ENCODE peak calls at places on chromosome 1, in ten cellular contexts. One of them, this sample, is unnamed.

GRCh38 chr1:180912801-180913616 is at the start of gene KIAA1614:
- DNase-seq in activated T-helper 1 cell treated with Interleukin-2 at 50 U/mL for 16 hours: no peak
- DNase-seq in stimulated activated naive CD8-positive, alpha-beta T cell treated with anti-CD3 and anti-CD28 coated beads, Interleukin-15, Interleukin-2, amounts not matched to agents 100 U/mL and 50 U/mL, for 24 hours: no peak
- DNase-seq in T-helper 1 cell: no peak
- DNase-seq in hippocampal formation: peak
- DNase-seq in ascending aorta: peak
- DNase-seq in GM13977: peak
- DNase-seq in activated CD8-positive, alpha-beta memory T cell treated with anti-CD3 and anti-CD28 coated beads for 1 hour: no peak
- DNase-seq in B cell: no peak
- DNase-seq in pancreas: no peak
- DNase-seq in this sample: peak

GRCh38 chr1:201461193-201461657 is 7.8 kb downstream of the PHLDA3 start:
- DNase-seq in activated CD8-positive, alpha-beta memory T cell treated with anti-CD3 and anti-CD28 coated beads for 1 hour: no peak
- DNase-seq in T-helper 1 cell: no peak
- DNase-seq in GM13977: no peak
- DNase-seq in ascending aorta: peak
- DNase-seq in stimulated activated naive CD8-positive, alpha-beta T cell treated with anti-CD3 and anti-CD28 coated beads, Interleukin-15, Interleukin-2, amounts not matched to agents 100 U/mL and 50 U/mL, for 24 hours: no peak
- DNase-seq in pancreas: no peak
- DNase-seq in B cell: no peak
- DNase-seq in activated T-helper 1 cell treated with Interleukin-2 at 50 U/mL for 16 hours: no peak
- DNase-seq in hippocampal formation: no peak
- DNase-seq in this sample: peak

GRCh38 chr1:242847390-242847993 is 323.0 kb upstream of the PLD5 start:
- DNase-seq in activated T-helper 1 cell treated with Interleukin-2 at 50 U/mL for 16 hours: no peak
- DNase-seq in hippocampal formation: no peak
- DNase-seq in ascending aorta: no peak
- DNase-seq in T-helper 1 cell: no peak
- DNase-seq in stimulated activated naive CD8-positive, alpha-beta T cell treated with anti-CD3 and anti-CD28 coated beads, Interleukin-15, Interleukin-2, amounts not matched to agents 100 U/mL and 50 U/mL, for 24 hours: no peak
- DNase-seq in GM13977: no peak
- DNase-seq in pancreas: no peak
- DNase-seq in activated CD8-positive, alpha-beta memory T cell treated with anti-CD3 and anti-CD28 coated beads for 1 hour: no peak
- DNase-seq in B cell: peak
- DNase-seq in this sample: peak

GRCh38 chr1:220966874-220967631 is 87.8 kb downstream of the HLX start:
- DNase-seq in GM13977: no peak
- DNase-seq in activated T-helper 1 cell treated with Interleukin-2 at 50 U/mL for 16 hours: no peak
- DNase-seq in T-helper 1 cell: no peak
- DNase-seq in activated CD8-positive, alpha-beta memory T cell treated with anti-CD3 and anti-CD28 coated beads for 1 hour: no peak
- DNase-seq in hippocampal formation: no peak
- DNase-seq in pancreas: no peak
- DNase-seq in ascending aorta: no peak
- DNase-seq in B cell: no peak
- DNase-seq in stimulated activated naive CD8-positive, alpha-beta T cell treated with anti-CD3 and anti-CD28 coated beads, Interleukin-15, Interleukin-2, amounts not matched to agents 100 U/mL and 50 U/mL, for 24 hours: no peak
- DNase-seq in this sample: no peak

GRCh38 chr1:37723390-37724078 is 31.2 kb downstream of the CDCA8 start:
- DNase-seq in activated T-helper 1 cell treated with Interleukin-2 at 50 U/mL for 16 hours: no peak
- DNase-seq in pancreas: no peak
- DNase-seq in GM13977: no peak
- DNase-seq in hippocampal formation: no peak
- DNase-seq in stimulated activated naive CD8-positive, alpha-beta T cell treated with anti-CD3 and anti-CD28 coated beads, Interleukin-15, Interleukin-2, amounts not matched to agents 100 U/mL and 50 U/mL, for 24 hours: no peak
- DNase-seq in T-helper 1 cell: no peak
- DNase-seq in activated CD8-positive, alpha-beta memory T cell treated with anti-CD3 and anti-CD28 coated beads for 1 hour: no peak
- DNase-seq in B cell: no peak
- DNase-seq in ascending aorta: no peak
- DNase-seq in this sample: peak

GRCh38 chr1:50139339-50139738 is 30.6 kb downstream of the ELAVL4 start:
- DNase-seq in B cell: no peak
- DNase-seq in ascending aorta: no peak
- DNase-seq in hippocampal formation: no peak
- DNase-seq in stimulated activated naive CD8-positive, alpha-beta T cell treated with anti-CD3 and anti-CD28 coated beads, Interleukin-15, Interleukin-2, amounts not matched to agents 100 U/mL and 50 U/mL, for 24 hours: no peak
- DNase-seq in T-helper 1 cell: no peak
- DNase-seq in activated T-helper 1 cell treated with Interleukin-2 at 50 U/mL for 16 hours: no peak
- DNase-seq in pancreas: no peak
- DNase-seq in GM13977: no peak
- DNase-seq in activated CD8-positive, alpha-beta memory T cell treated with anti-CD3 and anti-CD28 coated beads for 1 hour: no peak
- DNase-seq in this sample: no peak

GRCh38 chr1:156413310-156414246 is 44.6 kb downstream of the RHBG start:
- DNase-seq in pancreas: no peak
- DNase-seq in B cell: no peak
- DNase-seq in activated CD8-positive, alpha-beta memory T cell treated with anti-CD3 and anti-CD28 coated beads for 1 hour: no peak
- DNase-seq in hippocampal formation: peak
- DNase-seq in stimulated activated naive CD8-positive, alpha-beta T cell treated with anti-CD3 and anti-CD28 coated beads, Interleukin-15, Interleukin-2, amounts not matched to agents 100 U/mL and 50 U/mL, for 24 hours: no peak
- DNase-seq in GM13977: no peak
- DNase-seq in T-helper 1 cell: no peak
- DNase-seq in ascending aorta: no peak
- DNase-seq in activated T-helper 1 cell treated with Interleukin-2 at 50 U/mL for 16 hours: no peak
- DNase-seq in this sample: no peak

GRCh38 chr1:238653693-238654321 is 732.6 kb upstream of the CHRM3 start:
- DNase-seq in T-helper 1 cell: no peak
- DNase-seq in hippocampal formation: no peak
- DNase-seq in stimulated activated naive CD8-positive, alpha-beta T cell treated with anti-CD3 and anti-CD28 coated beads, Interleukin-15, Interleukin-2, amounts not matched to agents 100 U/mL and 50 U/mL, for 24 hours: no peak
- DNase-seq in activated CD8-positive, alpha-beta memory T cell treated with anti-CD3 and anti-CD28 coated beads for 1 hour: no peak
- DNase-seq in GM13977: no peak
- DNase-seq in ascending aorta: no peak
- DNase-seq in B cell: no peak
- DNase-seq in pancreas: no peak
- DNase-seq in activated T-helper 1 cell treated with Interleukin-2 at 50 U/mL for 16 hours: no peak
- DNase-seq in this sample: peak

GRCh38 chr1:39657923-39658485 is 13.9 kb downstream of the NT5C1A start:
- DNase-seq in B cell: peak
- DNase-seq in ascending aorta: peak
- DNase-seq in T-helper 1 cell: peak
- DNase-seq in activated T-helper 1 cell treated with Interleukin-2 at 50 U/mL for 16 hours: peak
- DNase-seq in pancreas: peak
- DNase-seq in GM13977: peak
- DNase-seq in hippocampal formation: peak
- DNase-seq in stimulated activated naive CD8-positive, alpha-beta T cell treated with anti-CD3 and anti-CD28 coated beads, Interleukin-15, Interleukin-2, amounts not matched to agents 100 U/mL and 50 U/mL, for 24 hours: peak
- DNase-seq in activated CD8-positive, alpha-beta memory T cell treated with anti-CD3 and anti-CD28 coated beads for 1 hour: no peak
- DNase-seq in this sample: peak

GRCh38 chr1:181206979-181207790 is 118.7 kb downstream of the IER5 start:
- DNase-seq in activated T-helper 1 cell treated with Interleukin-2 at 50 U/mL for 16 hours: no peak
- DNase-seq in hippocampal formation: no peak
- DNase-seq in T-helper 1 cell: no peak
- DNase-seq in activated CD8-positive, alpha-beta memory T cell treated with anti-CD3 and anti-CD28 coated beads for 1 hour: no peak
- DNase-seq in ascending aorta: peak
- DNase-seq in GM13977: no peak
- DNase-seq in B cell: no peak
- DNase-seq in stimulated activated naive CD8-positive, alpha-beta T cell treated with anti-CD3 and anti-CD28 coated beads, Interleukin-15, Interleukin-2, amounts not matched to agents 100 U/mL and 50 U/mL, for 24 hours: no peak
- DNase-seq in pancreas: no peak
- DNase-seq in this sample: no peak

GRCh38 chr1:164755674-164756073 is 196.7 kb downstream of the PBX1 start:
- DNase-seq in activated T-helper 1 cell treated with Interleukin-2 at 50 U/mL for 16 hours: no peak
- DNase-seq in pancreas: no peak
- DNase-seq in hippocampal formation: no peak
- DNase-seq in activated CD8-positive, alpha-beta memory T cell treated with anti-CD3 and anti-CD28 coated beads for 1 hour: no peak
- DNase-seq in T-helper 1 cell: no peak
- DNase-seq in ascending aorta: no peak
- DNase-seq in B cell: no peak
- DNase-seq in stimulated activated naive CD8-positive, alpha-beta T cell treated with anti-CD3 and anti-CD28 coated beads, Interleukin-15, Interleukin-2, amounts not matched to agents 100 U/mL and 50 U/mL, for 24 hours: no peak
- DNase-seq in GM13977: no peak
- DNase-seq in this sample: no peak

GRCh38 chr1:29469457-29469856 is 233.1 kb downstream of the PTPRU start:
- DNase-seq in ascending aorta: peak
- DNase-seq in pancreas: no peak
- DNase-seq in T-helper 1 cell: no peak
- DNase-seq in hippocampal formation: no peak
- DNase-seq in stimulated activated naive CD8-positive, alpha-beta T cell treated with anti-CD3 and anti-CD28 coated beads, Interleukin-15, Interleukin-2, amounts not matched to agents 100 U/mL and 50 U/mL, for 24 hours: no peak
- DNase-seq in activated T-helper 1 cell treated with Interleukin-2 at 50 U/mL for 16 hours: no peak
- DNase-seq in activated CD8-positive, alpha-beta memory T cell treated with anti-CD3 and anti-CD28 coated beads for 1 hour: no peak
- DNase-seq in GM13977: no peak
- DNase-seq in B cell: no peak
- DNase-seq in this sample: no peak

GRCh38 chr1:248622491-248623106 is 12.3 kb downstream of the OR2T11 start:
- DNase-seq in activated CD8-positive, alpha-beta memory T cell treated with anti-CD3 and anti-CD28 coated beads for 1 hour: no peak
- DNase-seq in hippocampal formation: no peak
- DNase-seq in GM13977: peak
- DNase-seq in ascending aorta: no peak
- DNase-seq in B cell: peak
- DNase-seq in stimulated activated naive CD8-positive, alpha-beta T cell treated with anti-CD3 and anti-CD28 coated beads, Interleukin-15, Interleukin-2, amounts not matched to agents 100 U/mL and 50 U/mL, for 24 hours: no peak
- DNase-seq in pancreas: no peak
- DNase-seq in activated T-helper 1 cell treated with Interleukin-2 at 50 U/mL for 16 hours: no peak
- DNase-seq in T-helper 1 cell: no peak
- DNase-seq in this sample: peak

GRCh38 chr1:232983817-232984567 is 33.6 kb downstream of the NTPCR start:
- DNase-seq in activated CD8-positive, alpha-beta memory T cell treated with anti-CD3 and anti-CD28 coated beads for 1 hour: no peak
- DNase-seq in activated T-helper 1 cell treated with Interleukin-2 at 50 U/mL for 16 hours: no peak
- DNase-seq in pancreas: no peak
- DNase-seq in GM13977: no peak
- DNase-seq in B cell: no peak
- DNase-seq in ascending aorta: no peak
- DNase-seq in stimulated activated naive CD8-positive, alpha-beta T cell treated with anti-CD3 and anti-CD28 coated beads, Interleukin-15, Interleukin-2, amounts not matched to agents 100 U/mL and 50 U/mL, for 24 hours: no peak
- DNase-seq in hippocampal formation: no peak
- DNase-seq in T-helper 1 cell: no peak
- DNase-seq in this sample: no peak

GRCh38 chr1:84247425-84248220 is 53.9 kb upstream of the SAMD13 start:
- DNase-seq in activated T-helper 1 cell treated with Interleukin-2 at 50 U/mL for 16 hours: no peak
- DNase-seq in hippocampal formation: no peak
- DNase-seq in activated CD8-positive, alpha-beta memory T cell treated with anti-CD3 and anti-CD28 coated beads for 1 hour: no peak
- DNase-seq in T-helper 1 cell: no peak
- DNase-seq in ascending aorta: no peak
- DNase-seq in pancreas: no peak
- DNase-seq in B cell: no peak
- DNase-seq in stimulated activated naive CD8-positive, alpha-beta T cell treated with anti-CD3 and anti-CD28 coated beads, Interleukin-15, Interleukin-2, amounts not matched to agents 100 U/mL and 50 U/mL, for 24 hours: no peak
- DNase-seq in GM13977: no peak
- DNase-seq in this sample: peak

GRCh38 chr1:228077565-228078330 is 4.8 kb upstream of the ARF1 start:
- DNase-seq in hippocampal formation: no peak
- DNase-seq in GM13977: no peak
- DNase-seq in ascending aorta: no peak
- DNase-seq in T-helper 1 cell: no peak
- DNase-seq in stimulated activated naive CD8-positive, alpha-beta T cell treated with anti-CD3 and anti-CD28 coated beads, Interleukin-15, Interleukin-2, amounts not matched to agents 100 U/mL and 50 U/mL, for 24 hours: no peak
- DNase-seq in pancreas: no peak
- DNase-seq in B cell: no peak
- DNase-seq in activated T-helper 1 cell treated with Interleukin-2 at 50 U/mL for 16 hours: no peak
- DNase-seq in activated CD8-positive, alpha-beta memory T cell treated with anti-CD3 and anti-CD28 coated beads for 1 hour: no peak
- DNase-seq in this sample: no peak

GRCh38 chr1:21436488-21437340 is 3.2 kb upstream of the NBPF3 start:
- DNase-seq in B cell: no peak
- DNase-seq in stimulated activated naive CD8-positive, alpha-beta T cell treated with anti-CD3 and anti-CD28 coated beads, Interleukin-15, Interleukin-2, amounts not matched to agents 100 U/mL and 50 U/mL, for 24 hours: no peak
- DNase-seq in activated T-helper 1 cell treated with Interleukin-2 at 50 U/mL for 16 hours: no peak
- DNase-seq in GM13977: no peak
- DNase-seq in hippocampal formation: no peak
- DNase-seq in activated CD8-positive, alpha-beta memory T cell treated with anti-CD3 and anti-CD28 coated beads for 1 hour: no peak
- DNase-seq in ascending aorta: no peak
- DNase-seq in pancreas: peak
- DNase-seq in T-helper 1 cell: no peak
- DNase-seq in this sample: no peak

GRCh38 chr1:146012703-146013565 is 8.6 kb downstream of the HJV start:
- DNase-seq in pancreas: no peak
- DNase-seq in activated T-helper 1 cell treated with Interleukin-2 at 50 U/mL for 16 hours: no peak
- DNase-seq in stimulated activated naive CD8-positive, alpha-beta T cell treated with anti-CD3 and anti-CD28 coated beads, Interleukin-15, Interleukin-2, amounts not matched to agents 100 U/mL and 50 U/mL, for 24 hours: peak
- DNase-seq in activated CD8-positive, alpha-beta memory T cell treated with anti-CD3 and anti-CD28 coated beads for 1 hour: peak
- DNase-seq in B cell: peak
- DNase-seq in ascending aorta: peak
- DNase-seq in T-helper 1 cell: peak
- DNase-seq in hippocampal formation: peak
- DNase-seq in GM13977: peak
- DNase-seq in this sample: peak

GRCh38 chr1:178899402-178899801 is 28.5 kb upstream of the ANGPTL1 start:
- DNase-seq in stimulated activated naive CD8-positive, alpha-beta T cell treated with anti-CD3 and anti-CD28 coated beads, Interleukin-15, Interleukin-2, amounts not matched to agents 100 U/mL and 50 U/mL, for 24 hours: no peak
- DNase-seq in hippocampal formation: no peak
- DNase-seq in GM13977: no peak
- DNase-seq in activated T-helper 1 cell treated with Interleukin-2 at 50 U/mL for 16 hours: no peak
- DNase-seq in ascending aorta: no peak
- DNase-seq in pancreas: no peak
- DNase-seq in activated CD8-positive, alpha-beta memory T cell treated with anti-CD3 and anti-CD28 coated beads for 1 hour: no peak
- DNase-seq in T-helper 1 cell: no peak
- DNase-seq in B cell: peak
- DNase-seq in this sample: no peak

GRCh38 chr1:199522338-199522737 is 505.2 kb upstream of the NR5A2 start:
- DNase-seq in pancreas: no peak
- DNase-seq in stimulated activated naive CD8-positive, alpha-beta T cell treated with anti-CD3 and anti-CD28 coated beads, Interleukin-15, Interleukin-2, amounts not matched to agents 100 U/mL and 50 U/mL, for 24 hours: no peak
- DNase-seq in ascending aorta: no peak
- DNase-seq in B cell: no peak
- DNase-seq in activated CD8-positive, alpha-beta memory T cell treated with anti-CD3 and anti-CD28 coated beads for 1 hour: no peak
- DNase-seq in GM13977: no peak
- DNase-seq in T-helper 1 cell: no peak
- DNase-seq in hippocampal formation: no peak
- DNase-seq in activated T-helper 1 cell treated with Interleukin-2 at 50 U/mL for 16 hours: no peak
- DNase-seq in this sample: peak

GRCh38 chr1:174217787-174218574 is 58.7 kb downstream of the RABGAP1L start:
- DNase-seq in hippocampal formation: no peak
- DNase-seq in activated T-helper 1 cell treated with Interleukin-2 at 50 U/mL for 16 hours: no peak
- DNase-seq in ascending aorta: no peak
- DNase-seq in pancreas: no peak
- DNase-seq in T-helper 1 cell: no peak
- DNase-seq in activated CD8-positive, alpha-beta memory T cell treated with anti-CD3 and anti-CD28 coated beads for 1 hour: no peak
- DNase-seq in GM13977: no peak
- DNase-seq in B cell: peak
- DNase-seq in stimulated activated naive CD8-positive, alpha-beta T cell treated with anti-CD3 and anti-CD28 coated beads, Interleukin-15, Interleukin-2, amounts not matched to agents 100 U/mL and 50 U/mL, for 24 hours: no peak
- DNase-seq in this sample: peak

GRCh38 chr1:25537148-25537831 is 6.1 kb upstream of the LDLRAP1 start:
- DNase-seq in GM13977: no peak
- DNase-seq in hippocampal formation: no peak
- DNase-seq in activated CD8-positive, alpha-beta memory T cell treated with anti-CD3 and anti-CD28 coated beads for 1 hour: no peak
- DNase-seq in T-helper 1 cell: no peak
- DNase-seq in ascending aorta: no peak
- DNase-seq in activated T-helper 1 cell treated with Interleukin-2 at 50 U/mL for 16 hours: no peak
- DNase-seq in pancreas: no peak
- DNase-seq in stimulated activated naive CD8-positive, alpha-beta T cell treated with anti-CD3 and anti-CD28 coated beads, Interleukin-15, Interleukin-2, amounts not matched to agents 100 U/mL and 50 U/mL, for 24 hours: no peak
- DNase-seq in B cell: no peak
- DNase-seq in this sample: no peak

GRCh38 chr1:220294754-220295419 is 22.6 kb upstream of the RAB3GAP2 start:
- DNase-seq in activated CD8-positive, alpha-beta memory T cell treated with anti-CD3 and anti-CD28 coated beads for 1 hour: no peak
- DNase-seq in pancreas: no peak
- DNase-seq in B cell: no peak
- DNase-seq in stimulated activated naive CD8-positive, alpha-beta T cell treated with anti-CD3 and anti-CD28 coated beads, Interleukin-15, Interleukin-2, amounts not matched to agents 100 U/mL and 50 U/mL, for 24 hours: no peak
- DNase-seq in ascending aorta: no peak
- DNase-seq in hippocampal formation: no peak
- DNase-seq in GM13977: no peak
- DNase-seq in activated T-helper 1 cell treated with Interleukin-2 at 50 U/mL for 16 hours: no peak
- DNase-seq in T-helper 1 cell: no peak
- DNase-seq in this sample: no peak

GRCh38 chr1:233355841-233356704 is 28.5 kb downstream of the MAP3K21 start:
- DNase-seq in GM13977: no peak
- DNase-seq in pancreas: no peak
- DNase-seq in activated CD8-positive, alpha-beta memory T cell treated with anti-CD3 and anti-CD28 coated beads for 1 hour: no peak
- DNase-seq in T-helper 1 cell: no peak
- DNase-seq in hippocampal formation: no peak
- DNase-seq in B cell: no peak
- DNase-seq in ascending aorta: no peak
- DNase-seq in activated T-helper 1 cell treated with Interleukin-2 at 50 U/mL for 16 hours: no peak
- DNase-seq in stimulated activated naive CD8-positive, alpha-beta T cell treated with anti-CD3 and anti-CD28 coated beads, Interleukin-15, Interleukin-2, amounts not matched to agents 100 U/mL and 50 U/mL, for 24 hours: no peak
- DNase-seq in this sample: no peak

GRCh38 chr1:192639607-192640368 is 3.8 kb downstream of the RGS13 start:
- DNase-seq in T-helper 1 cell: no peak
- DNase-seq in B cell: no peak
- DNase-seq in stimulated activated naive CD8-positive, alpha-beta T cell treated with anti-CD3 and anti-CD28 coated beads, Interleukin-15, Interleukin-2, amounts not matched to agents 100 U/mL and 50 U/mL, for 24 hours: no peak
- DNase-seq in GM13977: peak
- DNase-seq in pancreas: no peak
- DNase-seq in hippocampal formation: no peak
- DNase-seq in ascending aorta: no peak
- DNase-seq in activated T-helper 1 cell treated with Interleukin-2 at 50 U/mL for 16 hours: no peak
- DNase-seq in activated CD8-positive, alpha-beta memory T cell treated with anti-CD3 and anti-CD28 coated beads for 1 hour: no peak
- DNase-seq in this sample: peak

GRCh38 chr1:8015809-8016165 is 10.3 kb downstream of the ERRFI1 start:
- DNase-seq in stimulated activated naive CD8-positive, alpha-beta T cell treated with anti-CD3 and anti-CD28 coated beads, Interleukin-15, Interleukin-2, amounts not matched to agents 100 U/mL and 50 U/mL, for 24 hours: no peak
- DNase-seq in B cell: no peak
- DNase-seq in pancreas: no peak
- DNase-seq in T-helper 1 cell: no peak
- DNase-seq in activated T-helper 1 cell treated with Interleukin-2 at 50 U/mL for 16 hours: no peak
- DNase-seq in hippocampal formation: no peak
- DNase-seq in activated CD8-positive, alpha-beta memory T cell treated with anti-CD3 and anti-CD28 coated beads for 1 hour: no peak
- DNase-seq in GM13977: no peak
- DNase-seq in ascending aorta: no peak
- DNase-seq in this sample: peak

GRCh38 chr1:152035406-152036315 is 1.1 kb downstream of the S100A11 start:
- DNase-seq in GM13977: no peak
- DNase-seq in ascending aorta: no peak
- DNase-seq in activated CD8-positive, alpha-beta memory T cell treated with anti-CD3 and anti-CD28 coated beads for 1 hour: no peak
- DNase-seq in hippocampal formation: no peak
- DNase-seq in activated T-helper 1 cell treated with Interleukin-2 at 50 U/mL for 16 hours: no peak
- DNase-seq in T-helper 1 cell: no peak
- DNase-seq in B cell: no peak
- DNase-seq in pancreas: no peak
- DNase-seq in stimulated activated naive CD8-positive, alpha-beta T cell treated with anti-CD3 and anti-CD28 coated beads, Interleukin-15, Interleukin-2, amounts not matched to agents 100 U/mL and 50 U/mL, for 24 hours: peak
- DNase-seq in this sample: peak

GRCh38 chr1:19552291-19553010 is 67.1 kb upstream of the CAPZB start:
- DNase-seq in T-helper 1 cell: no peak
- DNase-seq in pancreas: no peak
- DNase-seq in GM13977: no peak
- DNase-seq in activated T-helper 1 cell treated with Interleukin-2 at 50 U/mL for 16 hours: no peak
- DNase-seq in ascending aorta: no peak
- DNase-seq in hippocampal formation: no peak
- DNase-seq in B cell: no peak
- DNase-seq in activated CD8-positive, alpha-beta memory T cell treated with anti-CD3 and anti-CD28 coated beads for 1 hour: no peak
- DNase-seq in stimulated activated naive CD8-positive, alpha-beta T cell treated with anti-CD3 and anti-CD28 coated beads, Interleukin-15, Interleukin-2, amounts not matched to agents 100 U/mL and 50 U/mL, for 24 hours: no peak
- DNase-seq in this sample: no peak

This sample was measured in fibroblast of pulmonary artery.